ENCODE peak calls at places on chromosomes 11 and 22, in nine cellular contexts. F is heart right ventricle, P is AG09309, S is K562, Y is brain microvascular endothelial cell, G is fibroblast of lung, M is MCF 10A, A is kidney, C is OCI-LY7. I is an unnamed sample.

GRCh38 chr22:36055376-36056310 is 27.0 kb upstream of the RBFOX2 start:
- DNase-seq in A (no peak), Y (peak; percentile 61), G (peak; percentile 37), M (no peak), F (peak; percentile 17), C (no peak), S (no peak), P (peak; percentile 13), I (no peak)

GRCh38 chr11:82732734-82733443 is 775 bp downstream of the FAM181B start:
- DNase-seq in S (peak; percentile 40), F (no peak), P (no peak), Y (no peak), G (no peak), C (no peak), M (no peak), A (peak; percentile 72), I (peak; percentile 48)

GRCh38 chr11:5364214-5364613 is 12.9 kb downstream of the OR51B6 start:
- DNase-seq in C (no peak), G (peak; percentile 90), M (no peak), F (no peak), A (no peak), S (no peak), Y (peak; percentile 93), P (no peak), I (no peak)

GRCh38 chr11:20739004-20739612 is 69.7 kb downstream of the NELL1 start:
- DNase-seq in C (no peak), A (no peak), G (no peak), M (no peak), F (no peak), Y (no peak), P (no peak), S (no peak), I (no peak)

GRCh38 chr22:45948081-45948648 is 28.8 kb downstream of the WNT7B start:
- DNase-seq in F (no peak), G (no peak), A (no peak), M (no peak), S (no peak), P (no peak), Y (no peak), C (no peak), I (no peak)

GRCh38 chr22:36464715-36465231 is 16.7 kb downstream of the TXN2 start:
- DNase-seq in P (no peak), M (no peak), A (no peak), C (no peak), F (no peak), G (no peak), S (no peak), Y (no peak), I (no peak)

GRCh38 chr11:110019659-110020058 is 73.5 kb upstream of the ZC3H12C start:
- DNase-seq in C (no peak), M (no peak), A (no peak), P (no peak), G (no peak), Y (no peak), S (no peak), F (no peak), I (no peak)

GRCh38 chr11:128367573-128367972 is 219.8 kb downstream of the ETS1 start:
- DNase-seq in Y (no peak), C (peak; percentile 8), A (peak; percentile 21), S (no peak), G (no peak), M (no peak), F (no peak), P (no peak), I (no peak)

GRCh38 chr11:130905512-130905911 is 10.8 kb downstream of the SNX19 start:
- DNase-seq in P (no peak), F (no peak), A (no peak), S (no peak), M (no peak), C (no peak), G (no peak), Y (no peak), I (no peak)

GRCh38 chr11:109644158-109644557 is 222.2 kb downstream of the C11orf87 start:
- DNase-seq in P (no peak), S (no peak), M (peak; percentile 4), A (no peak), Y (no peak), F (peak; percentile 67), C (no peak), G (peak; percentile 4), I (no peak)

GRCh38 chr11:28461846-28462245 is 353.7 kb downstream of the METTL15 start:
- DNase-seq in F (no peak), S (no peak), G (no peak), A (no peak), M (peak; percentile 40), P (no peak), Y (no peak), C (no peak), I (no peak)

GRCh38 chr22:25420471-25420924 is 144.0 kb upstream of the GRK3 start:
- DNase-seq in G (no peak), C (no peak), A (peak; percentile 64), S (no peak), F (no peak), M (no peak), P (no peak), Y (no peak), I (no peak)

GRCh38 chr11:108101090-108101775 is 20.1 kb upstream of the ACAT1 start:
- DNase-seq in C (no peak), G (no peak), Y (no peak), S (no peak), A (no peak), P (no peak), F (no peak), M (no peak), I (no peak)

GRCh38 chr22:49689255-49689770 is 138.4 kb downstream of the BRD1 start:
- DNase-seq in C (no peak), M (no peak), Y (no peak), A (no peak), G (no peak), F (no peak), P (no peak), S (no peak), I (no peak)

GRCh38 chr11:50080256-50080655 is 47.6 kb downstream of the OR4C45 start:
- DNase-seq in M (peak; percentile 33), F (no peak), C (no peak), S (no peak), A (no peak), G (no peak), Y (no peak), P (no peak), I (no peak)

GRCh38 chr11:104879514-104880190 is 18.6 kb downstream of the CASP12 start:
- DNase-seq in M (no peak), G (no peak), P (no peak), Y (no peak), C (no peak), A (no peak), F (no peak), S (no peak), I (no peak)
- TF ChIP-seq CTCF in M (no peak), G (no peak), P (no peak), Y (peak; percentile 8), C (peak; percentile 39), A (no peak), F (no peak), S (no peak), I (no peak)

GRCh38 chr11:67689178-67689577 is 14.8 kb upstream of the ALDH3B2 start:
- DNase-seq in G (no peak), A (no peak), P (no peak), S (no peak), Y (no peak), M (no peak), C (no peak), F (no peak), I (no peak)

GRCh38 chr11:67694875-67695555 is 20.6 kb upstream of the ALDH3B2 start:
- DNase-seq in C (no peak), P (no peak), A (no peak), G (no peak), F (no peak), S (no peak), M (no peak), Y (no peak), I (no peak)

GRCh38 chr11:67687986-67688385 is 13.6 kb upstream of the ALDH3B2 start:
- DNase-seq in A (no peak), M (no peak), S (no peak), Y (no peak), F (no peak), G (no peak), C (no peak), P (no peak), I (no peak)

GRCh38 chr11:67695606-67696005 is 21.2 kb upstream of the ALDH3B2 start:
- DNase-seq in A (no peak), C (no peak), Y (no peak), P (no peak), M (no peak), F (no peak), S (no peak), G (no peak), I (no peak)

DNA sequence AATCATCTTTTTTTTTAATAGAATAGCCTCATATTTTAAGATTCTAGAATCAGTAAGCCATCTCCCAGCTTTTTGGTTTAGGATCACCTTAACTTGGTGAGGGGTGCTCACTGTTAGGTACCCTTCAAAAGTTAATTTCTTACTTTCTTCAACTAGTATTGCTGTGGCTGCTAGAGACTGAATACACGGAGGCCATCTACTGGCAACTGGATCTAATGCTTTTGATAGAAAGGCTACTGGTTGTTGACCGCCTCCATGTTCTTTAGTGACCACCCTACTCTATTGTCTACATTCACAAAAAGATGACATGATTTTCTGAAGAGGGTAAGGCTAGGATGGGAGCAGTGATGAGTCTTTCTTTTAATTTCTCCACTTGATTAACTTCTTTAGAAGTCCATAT is 16.7 kb upstream of the ALDH3B2 start:
- DNase-seq in F (no peak), Y (no peak), C (peak; percentile 63), S (no peak), G (no peak), A (no peak), P (no peak), M (no peak), I (no peak)
- TF ChIP-seq CTCF in F (no peak), Y (peak; percentile 45), C (peak; percentile 92), S (peak; percentile 33), G (peak; percentile 20), A (peak; percentile 20), P (peak; percentile 26), M (peak; percentile 11), I (no peak)

GRCh38 chr22:22935546-22936157 is 48.0 kb downstream of the IGLL5 start:
- DNase-seq in F (no peak), A (peak; percentile 76), S (peak; percentile 56), P (no peak), Y (no peak), M (no peak), G (no peak), C (peak; percentile 99), I (no peak)
- TF ChIP-seq CTCF in F (no peak), A (no peak), S (no peak), P (no peak), Y (no peak), M (no peak), G (no peak), C (peak; percentile 82), I (no peak)

GRCh38 chr22:22600862-22601261 is 41.8 kb upstream of the PRAME start:
- DNase-seq in C (no peak), P (no peak), S (no peak), A (no peak), Y (no peak), G (no peak), F (no peak), M (no peak), I (no peak)
- TF ChIP-seq CTCF in C (no peak), P (no peak), S (no peak), A (no peak), Y (no peak), G (no peak), F (no peak), M (no peak), I (no peak)

GRCh38 chr11:101844608-101845007 is 70.2 kb upstream of the CEP126 start:
- DNase-seq in Y (no peak), G (no peak), M (no peak), P (no peak), A (no peak), S (no peak), F (no peak), C (no peak), I (no peak)

GRCh38 chr11:101848262-101848661 is 66.5 kb upstream of the CEP126 start:
- DNase-seq in P (no peak), Y (no peak), C (peak; percentile 47), F (no peak), S (no peak), M (peak; percentile 43), G (no peak), A (no peak), I (no peak)
- TF ChIP-seq CTCF in P (no peak), Y (no peak), C (peak; percentile 85), F (no peak), S (no peak), M (peak; percentile 47), G (no peak), A (peak; percentile 18), I (peak; percentile 91)